ENCODE peak calls at places on chromosomes 3 and 15, in four cellular contexts. One of them, this sample, is unnamed.

GRCh38 chr15:101168898-101169297 is 83.0 kb downstream of the CHSY1 start:
- DNase-seq in SK-N-SH: no peak
- DNase-seq in activated gamma-delta T cell: no peak
- DNase-seq in activated T-helper 2 cell treated with anti-CD3 and anti-CD28 coated beads, Interferon-gamma antibody, Interleukin-2, Interleukin-4, amounts not matched to agents 10 μg/mL and 5 μg/mL and 100 μg/mL, durations not matched to agents 14 hours and 24 hours and 36 hours: no peak
- DNase-seq in this sample: no peak

GRCh38 chr3:185656321-185656840 is 70.3 kb downstream of the SENP2 start:
- DNase-seq in SK-N-SH: no peak
- DNase-seq in activated gamma-delta T cell: no peak
- DNase-seq in activated T-helper 2 cell treated with anti-CD3 and anti-CD28 coated beads, Interferon-gamma antibody, Interleukin-2, Interleukin-4, amounts not matched to agents 10 μg/mL and 5 μg/mL and 100 μg/mL, durations not matched to agents 14 hours and 24 hours and 36 hours: no peak
- DNase-seq in this sample: no peak

GRCh38 chr3:38004415-38005075 is 14.0 kb downstream of the VILL start:
- DNase-seq in SK-N-SH: peak
- DNase-seq in activated gamma-delta T cell: no peak
- DNase-seq in activated T-helper 2 cell treated with anti-CD3 and anti-CD28 coated beads, Interferon-gamma antibody, Interleukin-2, Interleukin-4, amounts not matched to agents 10 μg/mL and 5 μg/mL and 100 μg/mL, durations not matched to agents 14 hours and 24 hours and 36 hours: no peak
- DNase-seq in this sample: no peak

GRCh38 chr3:37918627-37919026 is 56.9 kb downstream of the CTDSPL start:
- DNase-seq in SK-N-SH: no peak
- DNase-seq in activated gamma-delta T cell: no peak
- DNase-seq in activated T-helper 2 cell treated with anti-CD3 and anti-CD28 coated beads, Interferon-gamma antibody, Interleukin-2, Interleukin-4, amounts not matched to agents 10 μg/mL and 5 μg/mL and 100 μg/mL, durations not matched to agents 14 hours and 24 hours and 36 hours: no peak
- DNase-seq in this sample: no peak

GRCh38 chr3:156376199-156376598 is 178.7 kb downstream of the SSR3 start:
- DNase-seq in SK-N-SH: no peak
- DNase-seq in activated gamma-delta T cell: no peak
- DNase-seq in activated T-helper 2 cell treated with anti-CD3 and anti-CD28 coated beads, Interferon-gamma antibody, Interleukin-2, Interleukin-4, amounts not matched to agents 10 μg/mL and 5 μg/mL and 100 μg/mL, durations not matched to agents 14 hours and 24 hours and 36 hours: no peak
- DNase-seq in this sample: no peak

GRCh38 chr3:14605744-14606143 is 45.8 kb upstream of the CCDC174 start:
- DNase-seq in SK-N-SH: no peak
- DNase-seq in activated gamma-delta T cell: no peak
- DNase-seq in activated T-helper 2 cell treated with anti-CD3 and anti-CD28 coated beads, Interferon-gamma antibody, Interleukin-2, Interleukin-4, amounts not matched to agents 10 μg/mL and 5 μg/mL and 100 μg/mL, durations not matched to agents 14 hours and 24 hours and 36 hours: no peak
- DNase-seq in this sample: no peak

GRCh38 chr3:126851382-126851781 is 131.5 kb upstream of the PLXNA1 start:
- DNase-seq in SK-N-SH: no peak
- DNase-seq in activated gamma-delta T cell: no peak
- DNase-seq in activated T-helper 2 cell treated with anti-CD3 and anti-CD28 coated beads, Interferon-gamma antibody, Interleukin-2, Interleukin-4, amounts not matched to agents 10 μg/mL and 5 μg/mL and 100 μg/mL, durations not matched to agents 14 hours and 24 hours and 36 hours: no peak
- DNase-seq in this sample: no peak

GRCh38 chr3:69505770-69506407 is 120.0 kb upstream of the FRMD4B start:
- DNase-seq in SK-N-SH: no peak
- DNase-seq in activated gamma-delta T cell: no peak
- DNase-seq in activated T-helper 2 cell treated with anti-CD3 and anti-CD28 coated beads, Interferon-gamma antibody, Interleukin-2, Interleukin-4, amounts not matched to agents 10 μg/mL and 5 μg/mL and 100 μg/mL, durations not matched to agents 14 hours and 24 hours and 36 hours: no peak
- DNase-seq in this sample: no peak

GRCh38 chr3:123099331-123100191 is 32.7 kb downstream of the PDIA5 start:
- DNase-seq in SK-N-SH: no peak
- DNase-seq in activated gamma-delta T cell: no peak
- DNase-seq in activated T-helper 2 cell treated with anti-CD3 and anti-CD28 coated beads, Interferon-gamma antibody, Interleukin-2, Interleukin-4, amounts not matched to agents 10 μg/mL and 5 μg/mL and 100 μg/mL, durations not matched to agents 14 hours and 24 hours and 36 hours: no peak
- DNase-seq in this sample: no peak

GRCh38 chr3:57518276-57518914 is 25.7 kb downstream of the DNAH12 start:
- DNase-seq in SK-N-SH: no peak
- DNase-seq in activated gamma-delta T cell: no peak
- DNase-seq in activated T-helper 2 cell treated with anti-CD3 and anti-CD28 coated beads, Interferon-gamma antibody, Interleukin-2, Interleukin-4, amounts not matched to agents 10 μg/mL and 5 μg/mL and 100 μg/mL, durations not matched to agents 14 hours and 24 hours and 36 hours: no peak
- DNase-seq in this sample: no peak

GRCh38 chr15:91963051-91963450 is 109.5 kb downstream of the SLCO3A1 start:
- DNase-seq in SK-N-SH: no peak
- DNase-seq in activated gamma-delta T cell: no peak
- DNase-seq in activated T-helper 2 cell treated with anti-CD3 and anti-CD28 coated beads, Interferon-gamma antibody, Interleukin-2, Interleukin-4, amounts not matched to agents 10 μg/mL and 5 μg/mL and 100 μg/mL, durations not matched to agents 14 hours and 24 hours and 36 hours: no peak
- DNase-seq in this sample: no peak

GRCh38 chr3:52109556-52110380 is 44.5 kb downstream of the POC1A start:
- DNase-seq in SK-N-SH: peak
- DNase-seq in activated gamma-delta T cell: no peak
- DNase-seq in activated T-helper 2 cell treated with anti-CD3 and anti-CD28 coated beads, Interferon-gamma antibody, Interleukin-2, Interleukin-4, amounts not matched to agents 10 μg/mL and 5 μg/mL and 100 μg/mL, durations not matched to agents 14 hours and 24 hours and 36 hours: no peak
- DNase-seq in this sample: no peak

GRCh38 chr15:81182031-81182745 is 14.5 kb upstream of the IL16 start:
- DNase-seq in SK-N-SH: no peak
- DNase-seq in activated gamma-delta T cell: no peak
- DNase-seq in activated T-helper 2 cell treated with anti-CD3 and anti-CD28 coated beads, Interferon-gamma antibody, Interleukin-2, Interleukin-4, amounts not matched to agents 10 μg/mL and 5 μg/mL and 100 μg/mL, durations not matched to agents 14 hours and 24 hours and 36 hours: no peak
- DNase-seq in this sample: no peak

GRCh38 chr3:133745981-133746721 is at the start of gene TF:
- DNase-seq in SK-N-SH: peak
- DNase-seq in activated gamma-delta T cell: no peak
- DNase-seq in activated T-helper 2 cell treated with anti-CD3 and anti-CD28 coated beads, Interferon-gamma antibody, Interleukin-2, Interleukin-4, amounts not matched to agents 10 μg/mL and 5 μg/mL and 100 μg/mL, durations not matched to agents 14 hours and 24 hours and 36 hours: no peak
- DNase-seq in this sample: no peak

GRCh38 chr15:60772395-60773120 is 293.6 kb upstream of the ICE2 start:
- DNase-seq in SK-N-SH: no peak
- DNase-seq in activated gamma-delta T cell: no peak
- DNase-seq in activated T-helper 2 cell treated with anti-CD3 and anti-CD28 coated beads, Interferon-gamma antibody, Interleukin-2, Interleukin-4, amounts not matched to agents 10 μg/mL and 5 μg/mL and 100 μg/mL, durations not matched to agents 14 hours and 24 hours and 36 hours: no peak
- DNase-seq in this sample: no peak

GRCh38 chr3:425094-425493 is 228.5 kb downstream of the CHL1 start:
- DNase-seq in SK-N-SH: peak
- DNase-seq in activated gamma-delta T cell: no peak
- DNase-seq in activated T-helper 2 cell treated with anti-CD3 and anti-CD28 coated beads, Interferon-gamma antibody, Interleukin-2, Interleukin-4, amounts not matched to agents 10 μg/mL and 5 μg/mL and 100 μg/mL, durations not matched to agents 14 hours and 24 hours and 36 hours: no peak
- DNase-seq in this sample: no peak

GRCh38 chr15:45855907-45856579 is 221.2 kb downstream of the SQOR start:
- DNase-seq in SK-N-SH: no peak
- DNase-seq in activated gamma-delta T cell: no peak
- DNase-seq in activated T-helper 2 cell treated with anti-CD3 and anti-CD28 coated beads, Interferon-gamma antibody, Interleukin-2, Interleukin-4, amounts not matched to agents 10 μg/mL and 5 μg/mL and 100 μg/mL, durations not matched to agents 14 hours and 24 hours and 36 hours: no peak
- DNase-seq in this sample: no peak

GRCh38 chr3:12508316-12508715 is 24.0 kb downstream of the TSEN2 start:
- DNase-seq in SK-N-SH: no peak
- DNase-seq in activated gamma-delta T cell: no peak
- DNase-seq in activated T-helper 2 cell treated with anti-CD3 and anti-CD28 coated beads, Interferon-gamma antibody, Interleukin-2, Interleukin-4, amounts not matched to agents 10 μg/mL and 5 μg/mL and 100 μg/mL, durations not matched to agents 14 hours and 24 hours and 36 hours: no peak
- DNase-seq in this sample: no peak

GRCh38 chr3:138363322-138363721 is 14.9 kb downstream of the MRAS start:
- DNase-seq in SK-N-SH: no peak
- DNase-seq in activated gamma-delta T cell: no peak
- DNase-seq in activated T-helper 2 cell treated with anti-CD3 and anti-CD28 coated beads, Interferon-gamma antibody, Interleukin-2, Interleukin-4, amounts not matched to agents 10 μg/mL and 5 μg/mL and 100 μg/mL, durations not matched to agents 14 hours and 24 hours and 36 hours: no peak
- DNase-seq in this sample: no peak

GRCh38 chr3:87727783-87728182 is 331.0 kb downstream of the CGGBP1 start:
- DNase-seq in SK-N-SH: no peak
- DNase-seq in activated gamma-delta T cell: no peak
- DNase-seq in activated T-helper 2 cell treated with anti-CD3 and anti-CD28 coated beads, Interferon-gamma antibody, Interleukin-2, Interleukin-4, amounts not matched to agents 10 μg/mL and 5 μg/mL and 100 μg/mL, durations not matched to agents 14 hours and 24 hours and 36 hours: no peak
- DNase-seq in this sample: no peak

GRCh38 chr15:100016632-100017031 is 283.4 kb upstream of the LYSMD4 start:
- DNase-seq in SK-N-SH: no peak
- DNase-seq in activated gamma-delta T cell: no peak
- DNase-seq in activated T-helper 2 cell treated with anti-CD3 and anti-CD28 coated beads, Interferon-gamma antibody, Interleukin-2, Interleukin-4, amounts not matched to agents 10 μg/mL and 5 μg/mL and 100 μg/mL, durations not matched to agents 14 hours and 24 hours and 36 hours: no peak
- DNase-seq in this sample: no peak

GRCh38 chr15:66220587-66220986 is 33.0 kb downstream of the MEGF11 start:
- DNase-seq in SK-N-SH: no peak
- DNase-seq in activated gamma-delta T cell: no peak
- DNase-seq in activated T-helper 2 cell treated with anti-CD3 and anti-CD28 coated beads, Interferon-gamma antibody, Interleukin-2, Interleukin-4, amounts not matched to agents 10 μg/mL and 5 μg/mL and 100 μg/mL, durations not matched to agents 14 hours and 24 hours and 36 hours: no peak
- DNase-seq in this sample: no peak

GRCh38 chr3:195401959-195402358 is 40.9 kb downstream of the ACAP2 start:
- DNase-seq in SK-N-SH: peak
- DNase-seq in activated gamma-delta T cell: no peak
- DNase-seq in activated T-helper 2 cell treated with anti-CD3 and anti-CD28 coated beads, Interferon-gamma antibody, Interleukin-2, Interleukin-4, amounts not matched to agents 10 μg/mL and 5 μg/mL and 100 μg/mL, durations not matched to agents 14 hours and 24 hours and 36 hours: no peak
- DNase-seq in this sample: no peak

GRCh38 chr15:67091073-67091965 is 25.9 kb downstream of the SMAD3 start:
- DNase-seq in SK-N-SH: peak
- DNase-seq in activated gamma-delta T cell: no peak
- DNase-seq in activated T-helper 2 cell treated with anti-CD3 and anti-CD28 coated beads, Interferon-gamma antibody, Interleukin-2, Interleukin-4, amounts not matched to agents 10 μg/mL and 5 μg/mL and 100 μg/mL, durations not matched to agents 14 hours and 24 hours and 36 hours: peak
- DNase-seq in this sample: no peak

GRCh38 chr3:102151935-102152334 is 282.9 kb upstream of the ZPLD1 start:
- DNase-seq in SK-N-SH: no peak
- DNase-seq in activated gamma-delta T cell: no peak
- DNase-seq in activated T-helper 2 cell treated with anti-CD3 and anti-CD28 coated beads, Interferon-gamma antibody, Interleukin-2, Interleukin-4, amounts not matched to agents 10 μg/mL and 5 μg/mL and 100 μg/mL, durations not matched to agents 14 hours and 24 hours and 36 hours: no peak
- DNase-seq in this sample: no peak

GRCh38 chr15:74817370-74817737 is 4.7 kb downstream of the LMAN1L start:
- DNase-seq in SK-N-SH: peak
- DNase-seq in activated gamma-delta T cell: no peak
- DNase-seq in activated T-helper 2 cell treated with anti-CD3 and anti-CD28 coated beads, Interferon-gamma antibody, Interleukin-2, Interleukin-4, amounts not matched to agents 10 μg/mL and 5 μg/mL and 100 μg/mL, durations not matched to agents 14 hours and 24 hours and 36 hours: no peak
- DNase-seq in this sample: no peak

GRCh38 chr15:68795298-68795848 is 25.3 kb downstream of the ANP32A start:
- DNase-seq in SK-N-SH: no peak
- DNase-seq in activated gamma-delta T cell: peak
- DNase-seq in activated T-helper 2 cell treated with anti-CD3 and anti-CD28 coated beads, Interferon-gamma antibody, Interleukin-2, Interleukin-4, amounts not matched to agents 10 μg/mL and 5 μg/mL and 100 μg/mL, durations not matched to agents 14 hours and 24 hours and 36 hours: peak
- DNase-seq in this sample: peak

GRCh38 chr3:101377209-101377608 is 56.8 kb upstream of the IMPG2 start:
- DNase-seq in SK-N-SH: no peak
- DNase-seq in activated gamma-delta T cell: no peak
- DNase-seq in activated T-helper 2 cell treated with anti-CD3 and anti-CD28 coated beads, Interferon-gamma antibody, Interleukin-2, Interleukin-4, amounts not matched to agents 10 μg/mL and 5 μg/mL and 100 μg/mL, durations not matched to agents 14 hours and 24 hours and 36 hours: no peak
- DNase-seq in this sample: no peak

GRCh38 chr15:87863152-87863551 is 393.4 kb downstream of the NTRK3 start:
- DNase-seq in SK-N-SH: no peak
- DNase-seq in activated gamma-delta T cell: no peak
- DNase-seq in activated T-helper 2 cell treated with anti-CD3 and anti-CD28 coated beads, Interferon-gamma antibody, Interleukin-2, Interleukin-4, amounts not matched to agents 10 μg/mL and 5 μg/mL and 100 μg/mL, durations not matched to agents 14 hours and 24 hours and 36 hours: no peak
- DNase-seq in this sample: no peak

GRCh38 chr3:151085227-151085888 is at the start of gene MED12L:
- DNase-seq in SK-N-SH: peak
- DNase-seq in activated gamma-delta T cell: no peak
- DNase-seq in activated T-helper 2 cell treated with anti-CD3 and anti-CD28 coated beads, Interferon-gamma antibody, Interleukin-2, Interleukin-4, amounts not matched to agents 10 μg/mL and 5 μg/mL and 100 μg/mL, durations not matched to agents 14 hours and 24 hours and 36 hours: peak
- DNase-seq in this sample: no peak

GRCh38 chr15:66394472-66394871 is 7.8 kb downstream of the MAP2K1 start:
- DNase-seq in SK-N-SH: no peak
- DNase-seq in activated gamma-delta T cell: no peak
- DNase-seq in activated T-helper 2 cell treated with anti-CD3 and anti-CD28 coated beads, Interferon-gamma antibody, Interleukin-2, Interleukin-4, amounts not matched to agents 10 μg/mL and 5 μg/mL and 100 μg/mL, durations not matched to agents 14 hours and 24 hours and 36 hours: no peak
- DNase-seq in this sample: no peak

GRCh38 chr15:63070681-63071129 is 28.2 kb downstream of the TPM1 start:
- DNase-seq in SK-N-SH: no peak
- DNase-seq in activated gamma-delta T cell: no peak
- DNase-seq in activated T-helper 2 cell treated with anti-CD3 and anti-CD28 coated beads, Interferon-gamma antibody, Interleukin-2, Interleukin-4, amounts not matched to agents 10 μg/mL and 5 μg/mL and 100 μg/mL, durations not matched to agents 14 hours and 24 hours and 36 hours: no peak
- DNase-seq in this sample: no peak

GRCh38 chr3:134378384-134378783 is 4.1 kb upstream of the AMOTL2 start:
- DNase-seq in SK-N-SH: peak
- DNase-seq in activated gamma-delta T cell: no peak
- DNase-seq in activated T-helper 2 cell treated with anti-CD3 and anti-CD28 coated beads, Interferon-gamma antibody, Interleukin-2, Interleukin-4, amounts not matched to agents 10 μg/mL and 5 μg/mL and 100 μg/mL, durations not matched to agents 14 hours and 24 hours and 36 hours: no peak
- DNase-seq in this sample: no peak

GRCh38 chr3:132161608-132162007 is 126.8 kb upstream of the CPNE4 start:
- DNase-seq in SK-N-SH: no peak
- DNase-seq in activated gamma-delta T cell: no peak
- DNase-seq in activated T-helper 2 cell treated with anti-CD3 and anti-CD28 coated beads, Interferon-gamma antibody, Interleukin-2, Interleukin-4, amounts not matched to agents 10 μg/mL and 5 μg/mL and 100 μg/mL, durations not matched to agents 14 hours and 24 hours and 36 hours: no peak
- DNase-seq in this sample: no peak

GRCh38 chr3:36095238-36095637 is 285.1 kb upstream of the STAC start:
- DNase-seq in SK-N-SH: no peak
- DNase-seq in activated gamma-delta T cell: no peak
- DNase-seq in activated T-helper 2 cell treated with anti-CD3 and anti-CD28 coated beads, Interferon-gamma antibody, Interleukin-2, Interleukin-4, amounts not matched to agents 10 μg/mL and 5 μg/mL and 100 μg/mL, durations not matched to agents 14 hours and 24 hours and 36 hours: no peak
- DNase-seq in this sample: no peak

GRCh38 chr15:92907880-92908279 is 7.8 kb downstream of the CHD2 start:
- DNase-seq in SK-N-SH: no peak
- DNase-seq in activated gamma-delta T cell: no peak
- DNase-seq in activated T-helper 2 cell treated with anti-CD3 and anti-CD28 coated beads, Interferon-gamma antibody, Interleukin-2, Interleukin-4, amounts not matched to agents 10 μg/mL and 5 μg/mL and 100 μg/mL, durations not matched to agents 14 hours and 24 hours and 36 hours: no peak
- DNase-seq in this sample: no peak

GRCh38 chr3:124246949-124247348 is 255.0 kb upstream of the ROPN1 start:
- DNase-seq in SK-N-SH: no peak
- DNase-seq in activated gamma-delta T cell: no peak
- DNase-seq in activated T-helper 2 cell treated with anti-CD3 and anti-CD28 coated beads, Interferon-gamma antibody, Interleukin-2, Interleukin-4, amounts not matched to agents 10 μg/mL and 5 μg/mL and 100 μg/mL, durations not matched to agents 14 hours and 24 hours and 36 hours: no peak
- DNase-seq in this sample: no peak

GRCh38 chr3:123779646-123780231 is 104.4 kb downstream of the MYLK start:
- DNase-seq in SK-N-SH: no peak
- DNase-seq in activated gamma-delta T cell: no peak
- DNase-seq in activated T-helper 2 cell treated with anti-CD3 and anti-CD28 coated beads, Interferon-gamma antibody, Interleukin-2, Interleukin-4, amounts not matched to agents 10 μg/mL and 5 μg/mL and 100 μg/mL, durations not matched to agents 14 hours and 24 hours and 36 hours: no peak
- DNase-seq in this sample: no peak

This sample was measured in cortex of kidney.